ENCODE peak calls at places on chromosomes 1 and 21, in four cellular contexts. One of them, this sample, is unnamed.

GRCh38 chr1:119008483-119009299 is 20.5 kb upstream of the TBX15 start:
- DNase-seq in heart left ventricle: no peak
- DNase-seq in fibroblast of lung: peak; percentile 47
- DNase-seq in endodermal cell: peak; percentile 79
- DNase-seq in this sample: no peak

GRCh38 chr21:26850116-26850643 is 5.0 kb upstream of the ADAMTS1 start:
- DNase-seq in heart left ventricle: no peak
- DNase-seq in fibroblast of lung: peak; percentile 29
- DNase-seq in endodermal cell: no peak
- DNase-seq in this sample: no peak

GRCh38 chr1:242784807-242785206 is 260.3 kb upstream of the PLD5 start:
- DNase-seq in heart left ventricle: no peak
- DNase-seq in fibroblast of lung: peak; percentile 69
- DNase-seq in endodermal cell: no peak
- DNase-seq in this sample: no peak

GRCh38 chr1:248045209-248045608 is 1.4 kb upstream of the OR2L3 start:
- DNase-seq in heart left ventricle: no peak
- DNase-seq in fibroblast of lung: no peak
- DNase-seq in endodermal cell: no peak
- DNase-seq in this sample: no peak

GRCh38 chr1:33641099-33641830 is 168.8 kb downstream of the ZSCAN20 start:
- DNase-seq in heart left ventricle: no peak
- DNase-seq in fibroblast of lung: peak; percentile 23
- DNase-seq in endodermal cell: peak; percentile 76
- DNase-seq in this sample: no peak

GRCh38 chr1:46333300-46334029 is 7.1 kb upstream of the NSUN4 start:
- DNase-seq in heart left ventricle: no peak
- DNase-seq in fibroblast of lung: peak; percentile 30
- DNase-seq in endodermal cell: peak; percentile 78
- DNase-seq in this sample: no peak

GRCh38 chr1:182054698-182055326 is 6.7 kb downstream of the ZNF648 start:
- DNase-seq in heart left ventricle: no peak
- DNase-seq in fibroblast of lung: no peak
- DNase-seq in endodermal cell: peak; percentile 82
- DNase-seq in this sample: no peak

GRCh38 chr1:63033211-63033610 is 249.3 kb downstream of the ATG4C start:
- DNase-seq in heart left ventricle: no peak
- DNase-seq in fibroblast of lung: no peak
- DNase-seq in endodermal cell: no peak
- DNase-seq in this sample: no peak

GRCh38 chr1:180912801-180913616 is at the start of gene KIAA1614:
- DNase-seq in heart left ventricle: peak; percentile 75
- DNase-seq in fibroblast of lung: peak; percentile 64
- DNase-seq in endodermal cell: peak; percentile 83
- DNase-seq in this sample: peak; percentile 54

GRCh38 chr1:106619080-106619826 is 437.2 kb upstream of the PRMT6 start:
- DNase-seq in heart left ventricle: peak; percentile 36
- DNase-seq in fibroblast of lung: no peak
- DNase-seq in endodermal cell: no peak
- DNase-seq in this sample: no peak

GRCh38 chr1:27508139-27508665 is 18.2 kb upstream of the WASF2 start:
- DNase-seq in heart left ventricle: no peak
- DNase-seq in fibroblast of lung: no peak
- DNase-seq in endodermal cell: peak; percentile 70
- DNase-seq in this sample: no peak

GRCh38 chr1:103496014-103496635 is 29.4 kb upstream of the RNPC3 start:
- DNase-seq in heart left ventricle: no peak
- DNase-seq in fibroblast of lung: peak; percentile 80
- DNase-seq in endodermal cell: no peak
- DNase-seq in this sample: no peak

GRCh38 chr1:154772611-154773515 is 97.2 kb downstream of the KCNN3 start:
- DNase-seq in heart left ventricle: no peak
- DNase-seq in fibroblast of lung: no peak
- DNase-seq in endodermal cell: peak; percentile 87
- DNase-seq in this sample: no peak

GRCh38 chr21:33402011-33402979 is 918 bp upstream of the IFNGR2 start:
- DNase-seq in heart left ventricle: peak; percentile 86
- DNase-seq in fibroblast of lung: peak; percentile 60
- DNase-seq in endodermal cell: peak; percentile 81
- DNase-seq in this sample: peak; percentile 65

GRCh38 chr1:27755865-27756264 is 17.2 kb upstream of the STX12 start:
- DNase-seq in heart left ventricle: no peak
- DNase-seq in fibroblast of lung: no peak
- DNase-seq in endodermal cell: no peak
- DNase-seq in this sample: no peak

GRCh38 chr1:12019858-12020509 is 686 bp downstream of the MIIP start:
- DNase-seq in heart left ventricle: no peak
- DNase-seq in fibroblast of lung: peak; percentile 11
- DNase-seq in endodermal cell: no peak
- DNase-seq in this sample: peak; percentile 22

GRCh38 chr1:8082945-8083344 is 56.8 kb upstream of the ERRFI1 start:
- DNase-seq in heart left ventricle: no peak
- DNase-seq in fibroblast of lung: peak; percentile 90
- DNase-seq in endodermal cell: no peak
- DNase-seq in this sample: peak; percentile 26

GRCh38 chr1:175073054-175073453 is 5.4 kb downstream of the TNN start:
- DNase-seq in heart left ventricle: no peak
- DNase-seq in fibroblast of lung: peak; percentile 8
- DNase-seq in endodermal cell: no peak
- DNase-seq in this sample: no peak

GRCh38 chr1:80171101-80171500 is 1164.6 kb upstream of the ADGRL4 start:
- DNase-seq in heart left ventricle: no peak
- DNase-seq in fibroblast of lung: peak; percentile 4
- DNase-seq in endodermal cell: no peak
- DNase-seq in this sample: no peak

GRCh38 chr1:29412591-29412990 is 176.3 kb downstream of the PTPRU start:
- DNase-seq in heart left ventricle: no peak
- DNase-seq in fibroblast of lung: no peak
- DNase-seq in endodermal cell: peak; percentile 38
- DNase-seq in this sample: no peak

GRCh38 chr1:1211541-1212511 is 2.1 kb downstream of the TNFRSF4 start:
- DNase-seq in heart left ventricle: peak; percentile 63
- DNase-seq in fibroblast of lung: no peak
- DNase-seq in endodermal cell: no peak
- DNase-seq in this sample: peak; percentile 11

GRCh38 chr1:15400627-15401026 is 9.1 kb upstream of the EFHD2 start:
- DNase-seq in heart left ventricle: no peak
- DNase-seq in fibroblast of lung: no peak
- DNase-seq in endodermal cell: no peak
- DNase-seq in this sample: no peak

GRCh38 chr1:45892068-45892785 is 88.8 kb downstream of the MAST2 start:
- DNase-seq in heart left ventricle: no peak
- DNase-seq in fibroblast of lung: peak; percentile 94
- DNase-seq in endodermal cell: no peak
- DNase-seq in this sample: no peak

GRCh38 chr1:1614204-1614953 is 921 bp upstream of the MIB2 start:
- DNase-seq in heart left ventricle: peak; percentile 61
- DNase-seq in fibroblast of lung: peak; percentile 90
- DNase-seq in endodermal cell: peak; percentile 54
- DNase-seq in this sample: no peak

GRCh38 chr1:171817511-171818265 is 23.6 kb upstream of the DNM3 start:
- DNase-seq in heart left ventricle: no peak
- DNase-seq in fibroblast of lung: peak; percentile 78
- DNase-seq in endodermal cell: peak; percentile 75
- DNase-seq in this sample: no peak

GRCh38 chr1:234616644-234617043 is 6.7 kb upstream of the IRF2BP2 start:
- DNase-seq in heart left ventricle: no peak
- DNase-seq in fibroblast of lung: peak; percentile 76
- DNase-seq in endodermal cell: no peak
- DNase-seq in this sample: no peak

GRCh38 chr21:45820171-45821091 is 161.1 kb upstream of the COL6A1 start:
- DNase-seq in heart left ventricle: peak; percentile 85
- DNase-seq in fibroblast of lung: peak; percentile 82
- DNase-seq in endodermal cell: peak; percentile 95
- DNase-seq in this sample: peak; percentile 65

GRCh38 chr1:73839922-73840321 is 358.1 kb downstream of the LRRIQ3 start:
- DNase-seq in heart left ventricle: no peak
- DNase-seq in fibroblast of lung: peak; percentile 1
- DNase-seq in endodermal cell: peak; percentile 68
- DNase-seq in this sample: no peak
- TF ChIP-seq CTCF in heart left ventricle: peak; percentile 22
- TF ChIP-seq CTCF in fibroblast of lung: peak; percentile 10
- TF ChIP-seq CTCF in endodermal cell: peak; percentile 88
- TF ChIP-seq CTCF in this sample: peak; percentile 20

GRCh38 chr1:54278941-54279422 is 79.0 kb downstream of the MRPL37 start:
- DNase-seq in heart left ventricle: no peak
- DNase-seq in fibroblast of lung: peak; percentile 93
- DNase-seq in endodermal cell: no peak
- DNase-seq in this sample: no peak

GRCh38 chr1:54283214-54283996 is 83.4 kb downstream of the MRPL37 start:
- DNase-seq in heart left ventricle: no peak
- DNase-seq in fibroblast of lung: no peak
- DNase-seq in endodermal cell: no peak
- DNase-seq in this sample: no peak

GRCh38 chr1:54282101-54282847 is 82.3 kb downstream of the MRPL37 start:
- DNase-seq in heart left ventricle: no peak
- DNase-seq in fibroblast of lung: no peak
- DNase-seq in endodermal cell: no peak
- DNase-seq in this sample: no peak

GRCh38 chr1:54279457-54279856 is 79.5 kb downstream of the MRPL37 start:
- DNase-seq in heart left ventricle: no peak
- DNase-seq in fibroblast of lung: no peak
- DNase-seq in endodermal cell: no peak
- DNase-seq in this sample: no peak

GRCh38 chr1:54280652-54281051 is 80.7 kb downstream of the MRPL37 start:
- DNase-seq in heart left ventricle: no peak
- DNase-seq in fibroblast of lung: peak; percentile 94
- DNase-seq in endodermal cell: no peak
- DNase-seq in this sample: no peak
- H3K4me1 ChIP-seq in heart left ventricle: peaks cover 74% of the 10 kb centered on the region
- H3K4me1 ChIP-seq in fibroblast of lung: peaks cover 15% of the 10 kb centered on the region
- H3K4me1 ChIP-seq in endodermal cell: peaks cover 36% of the 10 kb centered on the region
- H3K4me1 ChIP-seq in this sample: peaks cover 64% of the 10 kb centered on the region

DNA sequence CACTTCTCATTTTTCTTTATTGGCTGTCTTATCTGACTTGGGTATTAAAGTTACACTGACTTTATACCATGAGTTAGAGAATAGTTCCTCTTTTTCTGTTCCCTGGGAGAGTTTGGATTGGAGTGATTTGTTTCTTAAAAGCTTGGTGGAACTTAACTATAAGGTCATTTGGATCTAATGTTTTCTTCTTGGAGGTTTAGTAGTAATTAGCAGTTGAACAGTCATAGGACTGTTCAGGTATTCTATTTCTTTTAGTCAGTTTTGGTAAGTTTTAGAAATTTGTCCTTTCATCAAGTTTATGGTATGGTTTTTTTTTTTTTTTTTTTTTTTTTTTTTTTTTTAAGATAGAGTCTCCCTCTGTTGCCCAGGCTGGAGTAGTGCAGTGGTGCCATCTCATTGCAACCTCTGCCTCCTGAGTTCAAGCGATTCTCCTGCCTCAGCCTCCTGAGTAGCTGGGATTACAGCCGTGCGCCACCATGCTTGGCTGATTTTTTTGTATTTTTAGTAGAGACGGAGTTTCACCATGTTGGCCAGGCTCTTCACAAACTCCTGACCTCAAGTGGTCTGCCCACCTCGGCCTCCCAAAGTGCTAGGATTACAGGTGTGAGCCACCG is 6.3 kb downstream of the TTC3 start:
- DNase-seq in heart left ventricle: no peak
- DNase-seq in fibroblast of lung: no peak
- DNase-seq in endodermal cell: no peak
- DNase-seq in this sample: no peak
- TF ChIP-seq CTCF in heart left ventricle: peak; percentile 11
- TF ChIP-seq CTCF in fibroblast of lung: no peak
- TF ChIP-seq CTCF in endodermal cell: peak; percentile 47
- TF ChIP-seq CTCF in this sample: peak; percentile 41

GRCh38 chr1:186498695-186499389 is 37.9 kb upstream of the PDC start:
- DNase-seq in heart left ventricle: no peak
- DNase-seq in fibroblast of lung: peak; percentile 78
- DNase-seq in endodermal cell: no peak
- DNase-seq in this sample: no peak
- H3K4me1 ChIP-seq in heart left ventricle: no peaks in the 10 kb centered on the region
- H3K4me1 ChIP-seq in fibroblast of lung: no peaks in the 10 kb centered on the region
- H3K4me1 ChIP-seq in endodermal cell: no peaks in the 10 kb centered on the region
- H3K4me1 ChIP-seq in this sample: no peaks in the 10 kb centered on the region

DNA sequence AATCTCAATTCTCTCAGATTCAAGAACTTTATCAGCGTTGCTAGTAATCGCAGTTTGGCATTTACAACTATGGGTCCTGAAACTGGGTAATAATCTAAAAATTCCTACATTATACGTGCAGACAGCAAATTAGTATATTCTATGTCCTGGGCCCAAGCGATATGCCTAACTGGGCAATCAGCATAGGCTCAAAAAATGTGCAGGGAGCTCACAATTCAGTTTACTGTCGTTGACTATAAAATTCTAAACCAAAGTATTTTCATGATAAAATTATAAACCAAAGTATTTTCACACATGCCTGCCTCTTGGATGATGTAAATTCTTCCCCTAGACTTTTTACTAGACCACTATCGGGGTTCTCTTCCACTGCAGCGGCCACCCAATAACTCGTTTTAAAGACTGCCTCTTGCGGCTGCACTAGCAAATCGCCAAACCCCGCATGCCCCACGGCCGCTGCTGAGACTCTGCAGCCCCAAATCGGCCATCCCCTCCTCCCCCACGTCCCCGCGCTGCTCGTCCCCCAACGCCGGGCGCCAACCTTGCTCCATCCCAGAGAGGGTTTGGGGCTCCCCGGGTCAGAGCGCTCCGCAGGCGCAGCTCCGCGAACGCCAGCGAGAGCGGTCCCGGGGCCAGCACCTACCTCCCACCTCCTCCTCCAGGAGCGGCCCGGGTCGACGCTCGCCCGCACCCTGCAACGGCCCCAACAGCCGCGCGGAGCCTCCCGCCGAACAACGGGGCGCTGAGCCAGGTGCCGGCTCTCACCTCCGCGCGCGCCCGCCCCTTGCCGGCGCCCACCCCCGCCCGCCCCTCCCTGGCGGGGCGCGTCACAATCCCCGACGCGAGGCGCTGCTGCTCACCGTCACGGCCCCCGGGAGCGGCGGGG is 506 bp downstream of the SSX2IP start:
- DNase-seq in heart left ventricle: peak; percentile 74
- DNase-seq in fibroblast of lung: peak; percentile 44
- DNase-seq in endodermal cell: peak; percentile 84
- DNase-seq in this sample: peak; percentile 50
- TF ChIP-seq CTCF in heart left ventricle: peak; percentile 32
- TF ChIP-seq CTCF in fibroblast of lung: peak; percentile 27
- TF ChIP-seq CTCF in endodermal cell: peak; percentile 59
- TF ChIP-seq CTCF in this sample: peak; percentile 43

DNA sequence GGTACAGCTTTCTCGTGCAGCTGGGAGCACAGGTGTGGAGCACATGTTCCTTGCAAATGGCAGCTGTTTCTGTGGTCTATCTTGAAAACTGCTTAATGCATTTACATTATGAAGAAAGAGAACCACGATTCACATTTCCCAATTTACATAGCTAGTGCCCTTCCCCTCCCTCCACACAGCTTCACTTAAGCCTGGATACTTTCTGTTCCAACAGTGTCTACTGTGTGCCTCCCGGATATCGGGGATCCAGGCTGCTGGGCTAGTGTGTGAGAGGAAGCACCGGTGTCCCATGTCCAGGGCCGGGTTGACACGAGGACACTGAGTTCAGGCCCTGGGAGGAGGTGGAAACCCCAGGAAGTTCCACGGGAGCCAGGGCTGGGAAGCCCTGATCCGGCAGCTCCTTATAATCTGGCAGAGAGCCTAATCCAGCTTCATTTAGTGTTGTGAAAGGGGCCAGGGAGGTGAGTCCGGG is 31.7 kb downstream of the TMCC2 start:
- DNase-seq in heart left ventricle: no peak
- DNase-seq in fibroblast of lung: no peak
- DNase-seq in endodermal cell: no peak
- DNase-seq in this sample: peak; percentile 37
- H3K4me1 ChIP-seq in heart left ventricle: peaks cover 64% of the 10 kb centered on the region
- H3K4me1 ChIP-seq in fibroblast of lung: peaks cover 2% of the 10 kb centered on the region
- H3K4me1 ChIP-seq in endodermal cell: no peaks in the 10 kb centered on the region
- H3K4me1 ChIP-seq in this sample: peaks cover 73% of the 10 kb centered on the region

This sample was measured in left ventricle myocardium inferior.